ENCODE peak calls at places on chromosomes 16 and 17, in ten cellular contexts. U is mucosa of descending colon; Y is HCT116; X is K562; R is HFFc6; K is type B pancreatic cell; W is dorsolateral prefrontal cortex; T is left ventricle myocardium inferior; Q is CD4-positive, alpha-beta T cell; A is sigmoid colon. F is an unnamed sample.

GRCh38 chr16:27499659-27500055 is 50.1 kb downstream of the GTF3C1 start:
- DNase-seq in R (no peak), W (peak; percentile 39), K (no peak), U (no peak), A (no peak), Y (no peak), X (no peak), T (peak; percentile 38), Q (no peak), F (no peak)

GRCh38 chr17:80418589-80418988 is 3.6 kb downstream of the ENDOV start:
- DNase-seq in Q (no peak), K (no peak), W (no peak), R (no peak), Y (no peak), T (no peak), X (no peak), U (no peak), A (no peak), F (no peak)

GRCh38 chr16:15574614-15574948 is 68.4 kb downstream of the MARF1 start:
- DNase-seq in U (no peak), R (no peak), A (no peak), T (no peak), Y (no peak), Q (no peak), X (no peak), K (no peak), W (no peak), F (no peak)

GRCh38 chr16:65117701-65118448 is 4.0 kb downstream of the CDH11 start:
- DNase-seq in Q (no peak), W (peak; percentile 86), T (peak; percentile 49), X (peak; percentile 40), A (peak; percentile 85), Y (peak; percentile 0), U (peak; percentile 79), K (peak; percentile 80), R (peak; percentile 84), F (peak; percentile 89)

GRCh38 chr16:66735891-66736290 is 15.5 kb downstream of the DYNC1LI2 start:
- DNase-seq in X (no peak), T (no peak), W (no peak), U (no peak), Y (no peak), R (no peak), A (no peak), K (no peak), Q (no peak), F (no peak)

GRCh38 chr17:68491381-68491849 is 20.8 kb upstream of the PRKAR1A start:
- DNase-seq in R (no peak), K (no peak), Q (no peak), W (no peak), X (no peak), A (peak; percentile 66), Y (no peak), T (peak; percentile 33), U (peak; percentile 38), F (no peak)

GRCh38 chr17:28466521-28467048 is 6.9 kb upstream of the SLC13A2 start:
- DNase-seq in Y (no peak), R (no peak), X (peak; percentile 36), K (no peak), U (no peak), T (no peak), Q (no peak), W (no peak), A (no peak), F (no peak)

GRCh38 chr17:50055055-50055425 is 870 bp upstream of the ITGA3 start:
- DNase-seq in K (no peak), T (no peak), A (no peak), Y (peak; percentile 93), X (no peak), W (peak; percentile 45), Q (no peak), R (no peak), U (peak; percentile 86), F (no peak)

GRCh38 chr16:46822270-46822669 is 8.7 kb downstream of the C16orf87 start:
- DNase-seq in K (no peak), U (no peak), Q (no peak), T (no peak), R (peak; percentile 91), Y (no peak), A (no peak), W (no peak), X (no peak), F (no peak)

GRCh38 chr17:1170739-1171138 is 9.0 kb downstream of the ABR start:
- DNase-seq in W (no peak), U (no peak), A (no peak), T (no peak), Q (no peak), X (no peak), Y (no peak), K (no peak), R (no peak), F (no peak)
- TF ChIP-seq CTCF in W (no peak), U (no peak), A (no peak), T (no peak), Q (no peak), X (peak; percentile 32), Y (no peak), K (peak; percentile 60), R (no peak), F (peak; percentile 19)

GRCh38 chr17:9120471-9120870 is 99.2 kb downstream of the NTN1 start:
- DNase-seq in A (peak; percentile 55), Y (peak; percentile 3), X (peak; percentile 20), T (no peak), U (no peak), K (no peak), W (no peak), Q (no peak), R (no peak), F (no peak)
- TF ChIP-seq CTCF in A (no peak), Y (peak; percentile 50), X (peak; percentile 47), T (peak; percentile 30), U (no peak), K (peak; percentile 64), W (no peak), Q (no peak), R (no peak), F (peak; percentile 26)

GRCh38 chr16:24539295-24539849 is at the start of gene RBBP6:
- DNase-seq in U (peak; percentile 96), Q (peak; percentile 88), X (peak; percentile 91), A (peak; percentile 98), Y (peak; percentile 93), T (peak; percentile 94), K (peak; percentile 96), R (peak; percentile 92), W (peak; percentile 96), F (peak; percentile 98)
- TF ChIP-seq CTCF in U (peak; percentile 56), Q (no peak), X (peak; percentile 49), A (no peak), Y (peak; percentile 21), T (peak; percentile 36), K (peak; percentile 28), R (peak; percentile 75), W (no peak), F (peak; percentile 51)

GRCh38 chr17:82932146-82933005 is 92.6 kb upstream of the ZNF750 start:
- DNase-seq in W (peak; percentile 15), T (peak; percentile 7), A (peak; percentile 40), X (no peak), Q (no peak), K (peak; percentile 45), Y (no peak), U (no peak), R (no peak), F (no peak)

GRCh38 chr17:82931696-82932060 is 91.9 kb upstream of the ZNF750 start:
- DNase-seq in K (peak; percentile 60), R (peak; percentile 72), X (no peak), Y (no peak), U (peak; percentile 52), Q (no peak), A (peak; percentile 91), W (peak; percentile 86), T (peak; percentile 70), F (no peak)

GRCh38 chr17:82935944-82936767 is 96.3 kb upstream of the ZNF750 start:
- DNase-seq in A (peak; percentile 58), R (no peak), Y (no peak), W (peak; percentile 23), X (no peak), Q (no peak), U (no peak), K (peak; percentile 44), T (peak; percentile 11), F (no peak)

GRCh38 chr17:82933006-82933310 is 93.1 kb upstream of the ZNF750 start:
- DNase-seq in Y (no peak), T (peak; percentile 5), X (no peak), R (no peak), K (peak; percentile 45), Q (no peak), U (no peak), W (peak; percentile 20), A (peak; percentile 56), F (no peak)

DNA sequence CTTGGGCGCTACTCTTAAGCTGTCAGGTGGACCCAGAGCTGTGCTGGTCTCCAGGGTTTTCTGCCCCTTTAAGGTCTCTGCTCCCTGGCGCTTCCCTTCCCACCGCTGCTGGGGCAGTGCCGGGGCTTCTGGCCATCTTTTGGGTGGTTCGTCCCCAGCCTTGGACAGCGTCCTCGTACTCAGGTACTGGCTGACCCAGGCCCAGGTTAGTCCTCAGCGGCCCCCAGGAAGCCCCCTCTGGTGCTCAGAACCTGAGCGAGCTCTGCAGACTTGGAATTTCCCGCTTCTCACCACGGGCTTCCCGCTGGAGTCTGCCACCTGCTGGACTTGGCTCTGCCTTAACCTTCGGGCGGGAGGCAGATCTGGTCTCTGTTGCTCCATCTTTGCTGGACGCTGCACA is 94.1 kb upstream of the ZNF750 start:
- DNase-seq in Q (no peak), U (no peak), Y (no peak), X (no peak), W (peak; percentile 28), R (no peak), T (peak; percentile 7), K (peak; percentile 58), A (peak; percentile 40), F (no peak)
- TF ChIP-seq CTCF in Q (no peak), U (no peak), Y (peak; percentile 16), X (no peak), W (no peak), R (no peak), T (no peak), K (peak; percentile 24), A (no peak), F (no peak)